ENCODE peak calls at places on chromosomes 2 and 18, in ten cellular contexts. K is SK-N-SH, N is GM23248, W is gastrocnemius medialis, H is IMR-90, R is thoracic aorta, A is heart left ventricle, X is Caco-2, C is astrocyte, B is PC-9. S is an unnamed sample.

GRCh38 chr2:118061135-118061955 is 26.9 kb upstream of the INSIG2 start:
- DNase-seq in B (peak; percentile 70), K (peak; percentile 2), A (no peak), X (no peak), W (peak; percentile 33), N (peak; percentile 86), C (peak; percentile 50), H (peak; percentile 12), R (no peak), S (no peak)

GRCh38 chr2:234932591-234933168 is 19.1 kb upstream of the SH3BP4 start:
- DNase-seq in W (no peak), K (peak; percentile 52), C (no peak), X (no peak), N (no peak), B (no peak), R (no peak), A (no peak), H (no peak), S (no peak)

GRCh38 chr18:22342625-22343024 is 75.1 kb downstream of the CTAGE1 start:
- DNase-seq in H (peak; percentile 78), W (no peak), A (no peak), C (peak; percentile 95), K (peak; percentile 44), X (no peak), N (peak; percentile 87), R (no peak), B (peak; percentile 72), S (no peak)

GRCh38 chr2:140601342-140601741 is 1529.5 kb downstream of the LRP1B start:
- DNase-seq in R (no peak), B (no peak), C (no peak), H (no peak), K (no peak), A (no peak), N (no peak), X (no peak), W (no peak), S (no peak)

GRCh38 chr2:205970348-205970747 is 115.6 kb downstream of the INO80D start:
- DNase-seq in K (no peak), H (no peak), X (no peak), N (no peak), R (no peak), A (no peak), C (no peak), W (no peak), B (no peak), S (no peak)

GRCh38 chr2:16148632-16149348 is 208.4 kb downstream of the MYCN start:
- DNase-seq in C (no peak), X (no peak), B (no peak), N (no peak), K (no peak), R (no peak), W (no peak), A (no peak), H (no peak), S (no peak)

GRCh38 chr18:34867520-34867919 is 157.4 kb downstream of the DTNA start:
- DNase-seq in A (no peak), X (no peak), W (peak; percentile 28), N (peak; percentile 1), H (no peak), B (no peak), R (no peak), C (no peak), K (peak; percentile 57), S (peak; percentile 35)

GRCh38 chr2:223760838-223761502 is 76.4 kb downstream of the AP1S3 start:
- DNase-seq in C (peak; percentile 88), N (peak; percentile 96), R (peak; percentile 7), W (no peak), K (peak; percentile 20), X (no peak), B (peak; percentile 99), A (no peak), H (peak; percentile 89), S (peak; percentile 13)

GRCh38 chr2:21836766-21837543 is 713.2 kb downstream of the TDRD15 start:
- DNase-seq in K (no peak), H (peak; percentile 95), C (peak; percentile 12), N (no peak), X (no peak), R (no peak), B (no peak), W (no peak), A (no peak), S (no peak)

GRCh38 chr2:72027426-72028161 is 120.1 kb downstream of the CYP26B1 start:
- DNase-seq in R (no peak), N (peak; percentile 40), K (no peak), A (no peak), H (no peak), W (no peak), X (peak; percentile 22), C (peak; percentile 34), B (no peak), S (no peak)

GRCh38 chr2:192828947-192829346 is 634.2 kb upstream of the TMEFF2 start:
- DNase-seq in B (no peak), N (no peak), R (no peak), X (no peak), A (peak; percentile 18), W (no peak), C (no peak), K (peak; percentile 13), H (no peak), S (no peak)

GRCh38 chr2:11984556-11985158 is 238.2 kb downstream of the LPIN1 start:
- DNase-seq in B (no peak), R (no peak), W (no peak), K (no peak), C (no peak), H (no peak), A (no peak), X (no peak), N (no peak), S (no peak)

DNA sequence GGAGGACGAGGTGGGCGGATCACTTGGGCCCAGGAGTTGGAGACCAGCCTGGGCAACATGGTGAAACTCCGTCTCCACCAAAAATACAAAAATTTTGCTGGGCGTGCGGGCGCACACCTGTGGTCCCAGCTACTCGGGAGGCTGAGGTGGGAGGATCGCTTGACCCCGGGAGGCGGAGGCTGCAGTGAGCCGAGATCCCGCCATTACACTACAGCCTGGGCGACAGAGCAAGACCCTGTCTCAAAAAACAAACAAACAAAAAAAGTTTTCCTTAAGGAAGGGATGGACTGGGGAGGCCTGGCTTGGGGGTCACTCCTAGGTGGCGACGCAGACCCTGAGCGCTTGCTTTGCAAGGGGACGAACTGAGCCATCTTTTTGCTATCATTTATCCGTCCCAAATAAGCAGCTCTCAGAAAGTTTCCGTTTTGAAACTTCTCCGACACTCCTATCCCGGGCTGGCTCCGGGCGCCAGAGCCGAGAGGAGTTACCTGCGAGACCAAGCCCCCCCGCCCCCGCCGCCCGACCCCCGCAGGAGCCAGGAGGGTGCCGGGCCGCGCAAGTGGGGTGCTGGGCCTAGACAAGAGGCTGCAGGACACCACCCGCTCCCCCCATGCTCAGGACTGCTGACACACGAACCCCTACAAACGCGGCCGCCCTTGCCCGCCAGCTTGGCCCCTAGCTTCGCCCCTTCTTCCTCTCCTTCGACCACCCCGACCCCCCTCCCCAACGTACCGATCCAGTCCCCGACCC is 707 bp downstream of the PLA2R1 start:
- DNase-seq in W (no peak), H (no peak), C (no peak), N (peak; percentile 48), B (no peak), R (no peak), X (no peak), K (peak; percentile 32), A (no peak), S (no peak)
- H3K4me3 ChIP-seq in W (peak overlapping the region; percentile 90), H (peak overlapping the region; percentile 59), C (peak overlapping the region; percentile 73), N (peak overlapping the region; percentile 77), B (peak overlapping the region; percentile 59), R (peak overlapping the region; percentile 92), X (peak overlapping the region; percentile 38), K (no peak overlapping the region), A (peak overlapping the region; percentile 95), S (peak overlapping the region; percentile 41)

DNA sequence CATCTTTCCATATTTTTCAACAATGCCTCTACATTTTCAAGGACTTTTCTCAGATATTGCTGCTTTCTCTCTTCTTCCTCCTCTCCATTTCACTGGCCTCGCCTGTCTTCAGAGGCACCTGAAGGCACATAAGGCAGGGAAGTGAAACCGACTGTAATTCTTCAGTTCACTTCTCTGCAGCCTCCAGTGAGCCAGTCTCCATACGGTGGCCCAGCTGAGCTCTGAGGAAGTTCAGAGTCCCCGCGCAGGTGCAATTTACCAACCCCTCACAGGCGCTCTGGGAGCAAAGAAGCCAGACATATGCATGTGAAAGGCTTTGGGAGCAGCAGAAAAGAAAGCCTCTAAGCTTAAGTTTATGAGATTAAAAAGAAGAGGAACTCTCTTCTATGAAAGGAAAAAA is 12.4 kb downstream of the KLHL14 start:
- DNase-seq in R (no peak), B (no peak), W (no peak), C (no peak), N (no peak), A (no peak), K (no peak), X (no peak), H (no peak), S (no peak)
- H3K4me1 ChIP-seq in R (no peaks in the 10 kb centered on the region), B (no peaks in the 10 kb centered on the region), W (no peaks in the 10 kb centered on the region), C (no peaks in the 10 kb centered on the region), N (no peaks in the 10 kb centered on the region), A (no peaks in the 10 kb centered on the region), K (no peaks in the 10 kb centered on the region), X (no peaks in the 10 kb centered on the region), H (no peaks in the 10 kb centered on the region), S (peaks cover 2% of the 10 kb centered on the region)

GRCh38 chr18:77148289-77148688 is 15.7 kb upstream of the MBP start:
- DNase-seq in K (no peak), R (no peak), A (no peak), X (no peak), C (no peak), B (no peak), N (no peak), H (no peak), W (no peak), S (no peak)

GRCh38 chr18:77145364-77145901 is 12.8 kb upstream of the MBP start:
- DNase-seq in K (no peak), H (no peak), C (no peak), B (no peak), X (no peak), R (no peak), W (no peak), A (no peak), N (no peak), S (no peak)

GRCh38 chr18:77144451-77145118 is 12.0 kb upstream of the MBP start:
- DNase-seq in B (no peak), K (no peak), C (no peak), H (no peak), A (no peak), R (no peak), W (no peak), X (no peak), N (peak; percentile 30), S (no peak)

GRCh38 chr18:77147418-77147852 is 14.9 kb upstream of the MBP start:
- DNase-seq in X (no peak), C (peak; percentile 14), B (no peak), K (no peak), R (no peak), N (peak; percentile 54), A (no peak), H (peak; percentile 52), W (no peak), S (no peak)

GRCh38 chr18:77146249-77147080 is 13.9 kb upstream of the MBP start:
- DNase-seq in A (no peak), C (no peak), N (no peak), K (no peak), R (no peak), W (no peak), B (no peak), H (no peak), X (no peak), S (no peak)
- H3K4me3 ChIP-seq in A (no peak overlapping the region), C (no peak overlapping the region), N (no peak overlapping the region), K (no peak overlapping the region), R (no peak overlapping the region), W (no peak overlapping the region), B (no peak overlapping the region), H (no peak overlapping the region), X (no peak overlapping the region), S (no peak overlapping the region)

GRCh38 chr2:127407091-127407490 is 11.1 kb upstream of the PROC start:
- DNase-seq in A (no peak), K (no peak), X (no peak), C (no peak), W (no peak), R (no peak), N (no peak), B (no peak), H (no peak), S (no peak)
- H3K4me1 ChIP-seq in A (peaks cover 26% of the 10 kb centered on the region), K (peaks cover 36% of the 10 kb centered on the region), X (peaks cover 35% of the 10 kb centered on the region), C (peaks cover 28% of the 10 kb centered on the region), W (peaks cover 16% of the 10 kb centered on the region), R (peaks cover 51% of the 10 kb centered on the region), N (peaks cover 43% of the 10 kb centered on the region), B (peaks cover 48% of the 10 kb centered on the region), H (peaks cover 11% of the 10 kb centered on the region), S (peaks cover 1% of the 10 kb centered on the region)